ENCODE peak calls at places on chromosome 6, in seven cellular contexts. One of them, this sample, is unnamed.

GRCh38 chr6:167652701-167653095 is 174.0 kb upstream of the AFDN start:
- DNase-seq in anterior cingulate cortex: no peak
- DNase-seq in stimulated activated CD8-positive, alpha-beta memory T cell treated with anti-CD3 and anti-CD28 coated beads, Interleukin-2, amount 100 ng/mL, for 48 hours: no peak
- DNase-seq in GM04504: no peak
- DNase-seq in NCI-H2029 treated with DMSO at 0.1 percent for 48 hours: no peak
- DNase-seq in lower lobe of right lung: no peak
- DNase-seq in AG10803: no peak
- DNase-seq in this sample: no peak

GRCh38 chr6:105014448-105014847 is 57.5 kb downstream of the LIN28B start:
- DNase-seq in stimulated activated CD8-positive, alpha-beta memory T cell treated with anti-CD3 and anti-CD28 coated beads, Interleukin-2, amount 100 ng/mL, for 48 hours: no peak
- DNase-seq in GM04504: no peak
- DNase-seq in lower lobe of right lung: no peak
- DNase-seq in NCI-H2029 treated with DMSO at 0.1 percent for 48 hours: no peak
- DNase-seq in AG10803: no peak
- DNase-seq in anterior cingulate cortex: no peak
- DNase-seq in this sample: no peak

GRCh38 chr6:7541175-7542064 is at the start of gene DSP:
- DNase-seq in GM04504: peak; percentile 17
- DNase-seq in lower lobe of right lung: peak; percentile 72
- DNase-seq in NCI-H2029 treated with DMSO at 0.1 percent for 48 hours: peak; percentile 74
- DNase-seq in AG10803: peak; percentile 47
- DNase-seq in anterior cingulate cortex: no peak
- DNase-seq in stimulated activated CD8-positive, alpha-beta memory T cell treated with anti-CD3 and anti-CD28 coated beads, Interleukin-2, amount 100 ng/mL, for 48 hours: peak; percentile 14
- DNase-seq in this sample: no peak

GRCh38 chr6:21856096-21856825 is 262.7 kb downstream of the SOX4 start:
- DNase-seq in lower lobe of right lung: no peak
- DNase-seq in stimulated activated CD8-positive, alpha-beta memory T cell treated with anti-CD3 and anti-CD28 coated beads, Interleukin-2, amount 100 ng/mL, for 48 hours: no peak
- DNase-seq in GM04504: peak; percentile 48
- DNase-seq in AG10803: peak; percentile 77
- DNase-seq in anterior cingulate cortex: no peak
- DNase-seq in NCI-H2029 treated with DMSO at 0.1 percent for 48 hours: no peak
- DNase-seq in this sample: no peak

GRCh38 chr6:143276436-143276835 is 174.1 kb downstream of the ADAT2 start:
- DNase-seq in NCI-H2029 treated with DMSO at 0.1 percent for 48 hours: no peak
- DNase-seq in GM04504: no peak
- DNase-seq in AG10803: no peak
- DNase-seq in anterior cingulate cortex: no peak
- DNase-seq in lower lobe of right lung: no peak
- DNase-seq in stimulated activated CD8-positive, alpha-beta memory T cell treated with anti-CD3 and anti-CD28 coated beads, Interleukin-2, amount 100 ng/mL, for 48 hours: no peak
- DNase-seq in this sample: no peak

GRCh38 chr6:142726616-142727015 is 218.4 kb downstream of the HIVEP2 start:
- DNase-seq in GM04504: no peak
- DNase-seq in AG10803: no peak
- DNase-seq in NCI-H2029 treated with DMSO at 0.1 percent for 48 hours: no peak
- DNase-seq in lower lobe of right lung: no peak
- DNase-seq in anterior cingulate cortex: no peak
- DNase-seq in stimulated activated CD8-positive, alpha-beta memory T cell treated with anti-CD3 and anti-CD28 coated beads, Interleukin-2, amount 100 ng/mL, for 48 hours: no peak
- DNase-seq in this sample: no peak

GRCh38 chr6:30931959-30932645 is at the start of gene SFTA2:
- DNase-seq in lower lobe of right lung: peak; percentile 71
- DNase-seq in AG10803: no peak
- DNase-seq in stimulated activated CD8-positive, alpha-beta memory T cell treated with anti-CD3 and anti-CD28 coated beads, Interleukin-2, amount 100 ng/mL, for 48 hours: no peak
- DNase-seq in NCI-H2029 treated with DMSO at 0.1 percent for 48 hours: no peak
- DNase-seq in anterior cingulate cortex: no peak
- DNase-seq in GM04504: no peak
- DNase-seq in this sample: no peak

GRCh38 chr6:146290589-146290901 is 253.1 kb upstream of the RAB32 start:
- DNase-seq in NCI-H2029 treated with DMSO at 0.1 percent for 48 hours: no peak
- DNase-seq in lower lobe of right lung: no peak
- DNase-seq in GM04504: no peak
- DNase-seq in stimulated activated CD8-positive, alpha-beta memory T cell treated with anti-CD3 and anti-CD28 coated beads, Interleukin-2, amount 100 ng/mL, for 48 hours: no peak
- DNase-seq in AG10803: no peak
- DNase-seq in anterior cingulate cortex: no peak
- DNase-seq in this sample: no peak

GRCh38 chr6:108736832-108737231 is 111.4 kb upstream of the ARMC2 start:
- DNase-seq in stimulated activated CD8-positive, alpha-beta memory T cell treated with anti-CD3 and anti-CD28 coated beads, Interleukin-2, amount 100 ng/mL, for 48 hours: no peak
- DNase-seq in anterior cingulate cortex: no peak
- DNase-seq in GM04504: peak; percentile 53
- DNase-seq in AG10803: peak; percentile 71
- DNase-seq in lower lobe of right lung: no peak
- DNase-seq in NCI-H2029 treated with DMSO at 0.1 percent for 48 hours: no peak
- DNase-seq in this sample: no peak

GRCh38 chr6:111562271-111562670 is 43.4 kb downstream of the TRAF3IP2 start:
- DNase-seq in AG10803: no peak
- DNase-seq in NCI-H2029 treated with DMSO at 0.1 percent for 48 hours: no peak
- DNase-seq in lower lobe of right lung: no peak
- DNase-seq in stimulated activated CD8-positive, alpha-beta memory T cell treated with anti-CD3 and anti-CD28 coated beads, Interleukin-2, amount 100 ng/mL, for 48 hours: no peak
- DNase-seq in GM04504: no peak
- DNase-seq in anterior cingulate cortex: no peak
- DNase-seq in this sample: no peak

GRCh38 chr6:152206072-152206818 is 398.8 kb downstream of the ESR1 start:
- DNase-seq in lower lobe of right lung: no peak
- DNase-seq in GM04504: no peak
- DNase-seq in AG10803: peak; percentile 9
- DNase-seq in stimulated activated CD8-positive, alpha-beta memory T cell treated with anti-CD3 and anti-CD28 coated beads, Interleukin-2, amount 100 ng/mL, for 48 hours: peak; percentile 35
- DNase-seq in anterior cingulate cortex: no peak
- DNase-seq in NCI-H2029 treated with DMSO at 0.1 percent for 48 hours: no peak
- DNase-seq in this sample: peak; percentile 58

GRCh38 chr6:33276864-33277662 is at the start of gene B3GALT4:
- DNase-seq in anterior cingulate cortex: peak; percentile 36
- DNase-seq in stimulated activated CD8-positive, alpha-beta memory T cell treated with anti-CD3 and anti-CD28 coated beads, Interleukin-2, amount 100 ng/mL, for 48 hours: peak; percentile 71
- DNase-seq in NCI-H2029 treated with DMSO at 0.1 percent for 48 hours: no peak
- DNase-seq in GM04504: peak; percentile 32
- DNase-seq in AG10803: peak; percentile 61
- DNase-seq in lower lobe of right lung: peak; percentile 85
- DNase-seq in this sample: peak; percentile 91

GRCh38 chr6:116419069-116419468 is 42.1 kb upstream of the CALHM6 start:
- DNase-seq in stimulated activated CD8-positive, alpha-beta memory T cell treated with anti-CD3 and anti-CD28 coated beads, Interleukin-2, amount 100 ng/mL, for 48 hours: no peak
- DNase-seq in AG10803: no peak
- DNase-seq in GM04504: no peak
- DNase-seq in lower lobe of right lung: no peak
- DNase-seq in anterior cingulate cortex: no peak
- DNase-seq in NCI-H2029 treated with DMSO at 0.1 percent for 48 hours: no peak
- DNase-seq in this sample: no peak

GRCh38 chr6:147201885-147202515 is 2.2 kb upstream of the STXBP5 start:
- DNase-seq in NCI-H2029 treated with DMSO at 0.1 percent for 48 hours: no peak
- DNase-seq in anterior cingulate cortex: no peak
- DNase-seq in GM04504: no peak
- DNase-seq in stimulated activated CD8-positive, alpha-beta memory T cell treated with anti-CD3 and anti-CD28 coated beads, Interleukin-2, amount 100 ng/mL, for 48 hours: no peak
- DNase-seq in AG10803: peak; percentile 32
- DNase-seq in lower lobe of right lung: no peak
- DNase-seq in this sample: no peak

GRCh38 chr6:158769696-158770446 is 49.3 kb downstream of the EZR start:
- DNase-seq in lower lobe of right lung: no peak
- DNase-seq in stimulated activated CD8-positive, alpha-beta memory T cell treated with anti-CD3 and anti-CD28 coated beads, Interleukin-2, amount 100 ng/mL, for 48 hours: no peak
- DNase-seq in GM04504: no peak
- DNase-seq in anterior cingulate cortex: peak; percentile 45
- DNase-seq in AG10803: no peak
- DNase-seq in NCI-H2029 treated with DMSO at 0.1 percent for 48 hours: peak; percentile 22
- DNase-seq in this sample: peak; percentile 70

GRCh38 chr6:91669154-91669903 is 1082.5 kb upstream of the MAP3K7 start:
- DNase-seq in AG10803: no peak
- DNase-seq in lower lobe of right lung: no peak
- DNase-seq in NCI-H2029 treated with DMSO at 0.1 percent for 48 hours: no peak
- DNase-seq in stimulated activated CD8-positive, alpha-beta memory T cell treated with anti-CD3 and anti-CD28 coated beads, Interleukin-2, amount 100 ng/mL, for 48 hours: no peak
- DNase-seq in GM04504: no peak
- DNase-seq in anterior cingulate cortex: no peak
- DNase-seq in this sample: no peak

GRCh38 chr6:39199976-39200375 is 29.3 kb downstream of the KCNK5 start:
- DNase-seq in lower lobe of right lung: no peak
- DNase-seq in NCI-H2029 treated with DMSO at 0.1 percent for 48 hours: no peak
- DNase-seq in stimulated activated CD8-positive, alpha-beta memory T cell treated with anti-CD3 and anti-CD28 coated beads, Interleukin-2, amount 100 ng/mL, for 48 hours: no peak
- DNase-seq in GM04504: no peak
- DNase-seq in AG10803: no peak
- DNase-seq in anterior cingulate cortex: no peak
- DNase-seq in this sample: no peak

GRCh38 chr6:112027942-112028674 is 25.8 kb upstream of the CCN6 start:
- DNase-seq in GM04504: peak; percentile 42
- DNase-seq in NCI-H2029 treated with DMSO at 0.1 percent for 48 hours: no peak
- DNase-seq in lower lobe of right lung: no peak
- DNase-seq in AG10803: peak; percentile 76
- DNase-seq in stimulated activated CD8-positive, alpha-beta memory T cell treated with anti-CD3 and anti-CD28 coated beads, Interleukin-2, amount 100 ng/mL, for 48 hours: no peak
- DNase-seq in anterior cingulate cortex: no peak
- DNase-seq in this sample: no peak

GRCh38 chr6:3478341-3478740 is 21.5 kb upstream of the SLC22A23 start:
- DNase-seq in lower lobe of right lung: no peak
- DNase-seq in NCI-H2029 treated with DMSO at 0.1 percent for 48 hours: no peak
- DNase-seq in anterior cingulate cortex: no peak
- DNase-seq in AG10803: no peak
- DNase-seq in GM04504: no peak
- DNase-seq in stimulated activated CD8-positive, alpha-beta memory T cell treated with anti-CD3 and anti-CD28 coated beads, Interleukin-2, amount 100 ng/mL, for 48 hours: no peak
- DNase-seq in this sample: no peak

GRCh38 chr6:22972771-22973170 is 403.4 kb downstream of the HDGFL1 start:
- DNase-seq in NCI-H2029 treated with DMSO at 0.1 percent for 48 hours: no peak
- DNase-seq in anterior cingulate cortex: no peak
- DNase-seq in AG10803: no peak
- DNase-seq in GM04504: no peak
- DNase-seq in stimulated activated CD8-positive, alpha-beta memory T cell treated with anti-CD3 and anti-CD28 coated beads, Interleukin-2, amount 100 ng/mL, for 48 hours: no peak
- DNase-seq in lower lobe of right lung: no peak
- DNase-seq in this sample: no peak

GRCh38 chr6:132400641-132401119 is 595 bp downstream of the MOXD1 start:
- DNase-seq in stimulated activated CD8-positive, alpha-beta memory T cell treated with anti-CD3 and anti-CD28 coated beads, Interleukin-2, amount 100 ng/mL, for 48 hours: no peak
- DNase-seq in NCI-H2029 treated with DMSO at 0.1 percent for 48 hours: no peak
- DNase-seq in lower lobe of right lung: no peak
- DNase-seq in AG10803: no peak
- DNase-seq in anterior cingulate cortex: no peak
- DNase-seq in GM04504: no peak
- DNase-seq in this sample: no peak

GRCh38 chr6:32982084-32982701 is 13.8 kb downstream of the BRD2 start:
- DNase-seq in anterior cingulate cortex: no peak
- DNase-seq in stimulated activated CD8-positive, alpha-beta memory T cell treated with anti-CD3 and anti-CD28 coated beads, Interleukin-2, amount 100 ng/mL, for 48 hours: no peak
- DNase-seq in NCI-H2029 treated with DMSO at 0.1 percent for 48 hours: peak; percentile 82
- DNase-seq in GM04504: no peak
- DNase-seq in AG10803: peak; percentile 49
- DNase-seq in lower lobe of right lung: no peak
- DNase-seq in this sample: no peak

GRCh38 chr6:14212020-14212419 is 94.4 kb downstream of the CD83 start:
- DNase-seq in NCI-H2029 treated with DMSO at 0.1 percent for 48 hours: no peak
- DNase-seq in AG10803: no peak
- DNase-seq in anterior cingulate cortex: no peak
- DNase-seq in stimulated activated CD8-positive, alpha-beta memory T cell treated with anti-CD3 and anti-CD28 coated beads, Interleukin-2, amount 100 ng/mL, for 48 hours: no peak
- DNase-seq in lower lobe of right lung: no peak
- DNase-seq in GM04504: no peak
- DNase-seq in this sample: no peak

GRCh38 chr6:71028236-71028876 is 71.5 kb upstream of the B3GAT2 start:
- DNase-seq in anterior cingulate cortex: peak; percentile 59
- DNase-seq in GM04504: no peak
- DNase-seq in AG10803: no peak
- DNase-seq in lower lobe of right lung: no peak
- DNase-seq in stimulated activated CD8-positive, alpha-beta memory T cell treated with anti-CD3 and anti-CD28 coated beads, Interleukin-2, amount 100 ng/mL, for 48 hours: no peak
- DNase-seq in NCI-H2029 treated with DMSO at 0.1 percent for 48 hours: no peak
- DNase-seq in this sample: no peak

GRCh38 chr6:131451330-131452195 is 121.5 kb upstream of the ARG1 start:
- DNase-seq in GM04504: no peak
- DNase-seq in AG10803: no peak
- DNase-seq in lower lobe of right lung: no peak
- DNase-seq in NCI-H2029 treated with DMSO at 0.1 percent for 48 hours: no peak
- DNase-seq in anterior cingulate cortex: no peak
- DNase-seq in stimulated activated CD8-positive, alpha-beta memory T cell treated with anti-CD3 and anti-CD28 coated beads, Interleukin-2, amount 100 ng/mL, for 48 hours: no peak
- DNase-seq in this sample: no peak

GRCh38 chr6:53436904-53437303 is 88.2 kb upstream of the ELOVL5 start:
- DNase-seq in stimulated activated CD8-positive, alpha-beta memory T cell treated with anti-CD3 and anti-CD28 coated beads, Interleukin-2, amount 100 ng/mL, for 48 hours: no peak
- DNase-seq in AG10803: peak; percentile 16
- DNase-seq in lower lobe of right lung: no peak
- DNase-seq in GM04504: no peak
- DNase-seq in anterior cingulate cortex: no peak
- DNase-seq in NCI-H2029 treated with DMSO at 0.1 percent for 48 hours: no peak
- DNase-seq in this sample: no peak

GRCh38 chr6:34457392-34457746 is 8.5 kb upstream of the PACSIN1 start:
- DNase-seq in NCI-H2029 treated with DMSO at 0.1 percent for 48 hours: no peak
- DNase-seq in lower lobe of right lung: no peak
- DNase-seq in anterior cingulate cortex: no peak
- DNase-seq in AG10803: no peak
- DNase-seq in stimulated activated CD8-positive, alpha-beta memory T cell treated with anti-CD3 and anti-CD28 coated beads, Interleukin-2, amount 100 ng/mL, for 48 hours: no peak
- DNase-seq in GM04504: no peak
- DNase-seq in this sample: no peak

GRCh38 chr6:165876568-165876967 is 213.5 kb upstream of the PDE10A start:
- DNase-seq in anterior cingulate cortex: no peak
- DNase-seq in GM04504: no peak
- DNase-seq in NCI-H2029 treated with DMSO at 0.1 percent for 48 hours: no peak
- DNase-seq in lower lobe of right lung: no peak
- DNase-seq in stimulated activated CD8-positive, alpha-beta memory T cell treated with anti-CD3 and anti-CD28 coated beads, Interleukin-2, amount 100 ng/mL, for 48 hours: no peak
- DNase-seq in AG10803: peak; percentile 17
- DNase-seq in this sample: peak; percentile 95

GRCh38 chr6:2536451-2536850 is 214.3 kb downstream of the MYLK4 start:
- DNase-seq in GM04504: no peak
- DNase-seq in stimulated activated CD8-positive, alpha-beta memory T cell treated with anti-CD3 and anti-CD28 coated beads, Interleukin-2, amount 100 ng/mL, for 48 hours: no peak
- DNase-seq in anterior cingulate cortex: no peak
- DNase-seq in NCI-H2029 treated with DMSO at 0.1 percent for 48 hours: no peak
- DNase-seq in AG10803: no peak
- DNase-seq in lower lobe of right lung: no peak
- DNase-seq in this sample: no peak

GRCh38 chr6:4253604-4254211 is 118.3 kb upstream of the ECI2 start:
- DNase-seq in NCI-H2029 treated with DMSO at 0.1 percent for 48 hours: peak; percentile 87
- DNase-seq in anterior cingulate cortex: no peak
- DNase-seq in lower lobe of right lung: no peak
- DNase-seq in GM04504: peak; percentile 42
- DNase-seq in stimulated activated CD8-positive, alpha-beta memory T cell treated with anti-CD3 and anti-CD28 coated beads, Interleukin-2, amount 100 ng/mL, for 48 hours: no peak
- DNase-seq in AG10803: peak; percentile 71
- DNase-seq in this sample: no peak